ENCODE peak calls at places on chromosomes 2 and 18, in five cellular contexts. Y is NCI-H2081, V is amniotic stem cell, D is H9, E is occipital lobe. M is an unnamed sample.

GRCh38 chr18:51563401-51563800 is 365.9 kb upstream of the MEX3C start:
- DNase-seq in E (no peak), V (no peak), D (peak), Y (no peak), M (no peak)

GRCh38 chr2:14905571-14905970 is 273.1 kb downstream of the LRATD1 start:
- DNase-seq in Y (no peak), V (no peak), D (no peak), E (no peak), M (no peak)

GRCh38 chr2:241072151-241072550 is 29.9 kb downstream of the MTERF4 start:
- DNase-seq in Y (no peak), E (no peak), V (no peak), D (no peak), M (no peak)

GRCh38 chr2:141703506-141703905 is 427.3 kb downstream of the LRP1B start:
- DNase-seq in V (no peak), D (no peak), Y (no peak), E (no peak), M (no peak)

GRCh38 chr2:99780276-99780675 is 290.5 kb upstream of the REV1 start:
- DNase-seq in E (no peak), V (no peak), D (no peak), Y (no peak), M (no peak)

GRCh38 chr2:26988165-26988879 is 17.9 kb downstream of the MAPRE3 start:
- DNase-seq in Y (no peak), V (peak), E (no peak), D (no peak), M (no peak)

GRCh38 chr2:150293771-150294170 is 193.7 kb downstream of the RND3 start:
- DNase-seq in D (no peak), V (no peak), E (no peak), Y (no peak), M (no peak)

GRCh38 chr18:4264347-4264791 is 190.7 kb downstream of the DLGAP1 start:
- DNase-seq in E (no peak), D (no peak), Y (no peak), V (no peak), M (no peak)

GRCh38 chr18:35775887-35776286 is 194.3 kb downstream of the GALNT1 start:
- DNase-seq in E (no peak), D (no peak), V (no peak), Y (no peak), M (no peak)

GRCh38 chr2:68294187-68294586 is 25.6 kb downstream of the CNRIP1 start:
- DNase-seq in V (no peak), Y (no peak), E (no peak), D (no peak), M (no peak)

GRCh38 chr2:188623995-188624643 is 332.4 kb downstream of the GULP1 start:
- DNase-seq in D (no peak), E (no peak), V (no peak), Y (no peak), M (no peak)

GRCh38 chr2:197073701-197074433 is 147.4 kb upstream of the PGAP1 start:
- DNase-seq in E (peak), V (no peak), D (no peak), Y (no peak), M (no peak)

GRCh38 chr2:146128216-146128615 is 1608.3 kb upstream of the ZEB2 start:
- DNase-seq in E (no peak), V (no peak), D (no peak), Y (no peak), M (no peak)

GRCh38 chr18:38359258-38359657 is 793.7 kb upstream of the CELF4 start:
- DNase-seq in E (no peak), D (no peak), V (no peak), Y (no peak), M (no peak)

GRCh38 chr2:103401621-103402020 is 639.8 kb downstream of the TMEM182 start:
- DNase-seq in Y (no peak), D (peak), V (no peak), E (no peak), M (no peak)

GRCh38 chr2:178632729-178633128 is 152.5 kb downstream of the PLEKHA3 start:
- DNase-seq in Y (no peak), D (no peak), E (no peak), V (no peak), M (no peak)

GRCh38 chr2:101332885-101333766 is 24.6 kb upstream of the RNF149 start:
- DNase-seq in D (no peak), V (no peak), E (no peak), Y (no peak), M (no peak)

GRCh38 chr2:196544906-196545433 is 94.5 kb upstream of the CCDC150 start:
- DNase-seq in V (no peak), E (no peak), D (no peak), Y (no peak), M (no peak)

GRCh38 chr18:55124078-55124477 is 164.8 kb upstream of the CCDC68 start:
- DNase-seq in D (no peak), Y (no peak), E (no peak), V (no peak), M (no peak)

GRCh38 chr2:160367887-160368286 is 125.7 kb downstream of the RBMS1 start:
- DNase-seq in E (no peak), Y (no peak), V (peak), D (no peak), M (no peak)

M was measured in NCI-H1436.